ENCODE peak calls at places on chromosomes 6 and 20, in nine cellular contexts. One of them, this sample, is unnamed.

GRCh38 chr20:50848341-50848808 is 53.5 kb downstream of the BCAS4 start:
- DNase-seq in uterus: peak
- DNase-seq in testis: peak
- DNase-seq in heart left ventricle: peak
- DNase-seq in right lobe of liver: no peak
- DNase-seq in lower leg skin: peak
- DNase-seq in ovary: peak
- DNase-seq in K562: no peak
- DNase-seq in prostate gland: peak
- DNase-seq in this sample: no peak

GRCh38 chr6:74075323-74075722 is 379.3 kb downstream of the CD109 start:
- DNase-seq in uterus: peak
- DNase-seq in testis: no peak
- DNase-seq in heart left ventricle: peak
- DNase-seq in right lobe of liver: no peak
- DNase-seq in lower leg skin: peak
- DNase-seq in ovary: no peak
- DNase-seq in K562: no peak
- DNase-seq in prostate gland: no peak
- DNase-seq in this sample: no peak

GRCh38 chr6:46011241-46012085 is 4.2 kb downstream of the CLIC5 start:
- DNase-seq in uterus: no peak
- DNase-seq in testis: no peak
- DNase-seq in heart left ventricle: peak
- DNase-seq in right lobe of liver: no peak
- DNase-seq in lower leg skin: no peak
- DNase-seq in ovary: no peak
- DNase-seq in K562: no peak
- DNase-seq in prostate gland: no peak
- DNase-seq in this sample: no peak

GRCh38 chr6:112100561-112100960 is 13.2 kb downstream of the FAM229B start:
- DNase-seq in uterus: no peak
- DNase-seq in testis: no peak
- DNase-seq in heart left ventricle: no peak
- DNase-seq in right lobe of liver: no peak
- DNase-seq in lower leg skin: no peak
- DNase-seq in ovary: no peak
- DNase-seq in K562: no peak
- DNase-seq in prostate gland: no peak
- DNase-seq in this sample: no peak

GRCh38 chr20:15860850-15861249 is 712.4 kb downstream of the KIF16B start:
- DNase-seq in uterus: no peak
- DNase-seq in testis: no peak
- DNase-seq in heart left ventricle: no peak
- DNase-seq in right lobe of liver: no peak
- DNase-seq in lower leg skin: no peak
- DNase-seq in ovary: no peak
- DNase-seq in K562: no peak
- DNase-seq in prostate gland: no peak
- DNase-seq in this sample: no peak

GRCh38 chr20:37228656-37229055 is 33.0 kb downstream of the GHRH start:
- DNase-seq in uterus: no peak
- DNase-seq in testis: no peak
- DNase-seq in heart left ventricle: peak
- DNase-seq in right lobe of liver: no peak
- DNase-seq in lower leg skin: no peak
- DNase-seq in ovary: no peak
- DNase-seq in K562: no peak
- DNase-seq in prostate gland: no peak
- DNase-seq in this sample: no peak

GRCh38 chr20:35972445-35972844 is 4.1 kb downstream of the CNBD2 start:
- DNase-seq in uterus: no peak
- DNase-seq in testis: no peak
- DNase-seq in heart left ventricle: no peak
- DNase-seq in right lobe of liver: no peak
- DNase-seq in lower leg skin: no peak
- DNase-seq in ovary: no peak
- DNase-seq in K562: no peak
- DNase-seq in prostate gland: peak
- DNase-seq in this sample: no peak

GRCh38 chr6:38187688-38188590 is 368.4 kb downstream of the ZFAND3 start:
- DNase-seq in uterus: no peak
- DNase-seq in testis: no peak
- DNase-seq in heart left ventricle: no peak
- DNase-seq in right lobe of liver: no peak
- DNase-seq in lower leg skin: no peak
- DNase-seq in ovary: no peak
- DNase-seq in K562: no peak
- DNase-seq in prostate gland: no peak
- DNase-seq in this sample: no peak

GRCh38 chr6:142763205-142763604 is 181.8 kb downstream of the HIVEP2 start:
- DNase-seq in uterus: no peak
- DNase-seq in testis: no peak
- DNase-seq in heart left ventricle: no peak
- DNase-seq in right lobe of liver: no peak
- DNase-seq in lower leg skin: no peak
- DNase-seq in ovary: no peak
- DNase-seq in K562: no peak
- DNase-seq in prostate gland: no peak
- DNase-seq in this sample: no peak

GRCh38 chr6:106462923-106463557 is 102.5 kb downstream of the CRYBG1 start:
- DNase-seq in uterus: no peak
- DNase-seq in testis: no peak
- DNase-seq in heart left ventricle: no peak
- DNase-seq in right lobe of liver: no peak
- DNase-seq in lower leg skin: no peak
- DNase-seq in ovary: no peak
- DNase-seq in K562: no peak
- DNase-seq in prostate gland: no peak
- DNase-seq in this sample: no peak

DNA sequence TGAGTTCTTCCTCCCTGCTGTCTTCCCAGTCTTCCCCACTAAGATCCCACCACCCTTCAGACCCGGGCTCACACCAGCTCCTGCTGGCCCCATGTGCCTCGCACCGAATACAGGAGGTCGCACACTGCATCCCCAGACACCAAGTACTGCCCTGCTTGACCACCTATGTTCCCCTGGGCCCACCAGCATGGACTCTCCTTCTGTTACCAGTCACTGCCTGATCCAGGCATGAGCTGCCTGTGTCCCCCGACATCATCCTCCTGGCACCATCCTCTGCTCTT is 285.3 kb upstream of the TAB2 start:
- DNase-seq in uterus: no peak
- DNase-seq in testis: no peak
- DNase-seq in heart left ventricle: no peak
- DNase-seq in right lobe of liver: no peak
- DNase-seq in lower leg skin: no peak
- DNase-seq in ovary: no peak
- DNase-seq in K562: no peak
- DNase-seq in prostate gland: no peak
- DNase-seq in this sample: no peak
- TF ChIP-seq POLR2A in uterus: no peak
- TF ChIP-seq POLR2A in testis: no peak
- TF ChIP-seq POLR2A in heart left ventricle: no peak
- TF ChIP-seq POLR2A in right lobe of liver: no peak
- TF ChIP-seq POLR2A in lower leg skin: no peak
- TF ChIP-seq POLR2A in ovary: no peak
- TF ChIP-seq POLR2A in K562: no peak
- TF ChIP-seq POLR2A in prostate gland: no peak
- TF ChIP-seq POLR2A in this sample: no peak

DNA sequence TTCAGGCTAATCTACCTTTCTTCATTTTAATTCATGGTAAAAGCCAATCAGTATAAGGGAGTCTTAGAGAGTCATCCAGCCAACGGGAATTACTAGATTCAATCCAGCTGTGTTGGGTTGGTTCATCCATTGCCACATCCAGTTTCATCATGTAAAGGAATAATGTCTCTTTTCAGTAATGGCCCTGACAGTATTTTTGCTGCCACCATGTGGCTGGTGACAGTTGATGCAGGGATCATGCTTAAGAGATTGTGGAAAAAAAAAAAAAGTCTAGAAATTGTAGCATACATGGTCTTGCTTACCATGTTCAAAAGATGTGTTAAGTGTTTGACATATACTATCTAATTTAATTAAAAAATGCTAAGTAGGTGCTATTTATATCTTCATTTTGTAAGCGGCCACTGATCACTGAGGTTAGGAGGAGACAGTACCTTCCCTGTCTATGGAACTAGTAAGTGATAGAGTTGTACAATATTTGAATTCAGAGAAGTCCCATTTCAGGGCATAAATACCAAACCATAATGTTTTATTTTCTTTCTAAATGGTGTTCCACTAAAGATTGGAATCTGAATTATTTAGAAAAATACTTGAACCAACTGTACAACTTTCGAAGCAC is 135.9 kb downstream of the KHDRBS2 start:
- DNase-seq in uterus: no peak
- DNase-seq in testis: peak
- DNase-seq in heart left ventricle: no peak
- DNase-seq in right lobe of liver: no peak
- DNase-seq in lower leg skin: no peak
- DNase-seq in ovary: no peak
- DNase-seq in K562: peak
- DNase-seq in prostate gland: no peak
- DNase-seq in this sample: peak
- TF ChIP-seq CTCF in uterus: no peak
- TF ChIP-seq CTCF in testis: peak
- TF ChIP-seq CTCF in heart left ventricle: peak
- TF ChIP-seq CTCF in right lobe of liver: peak
- TF ChIP-seq CTCF in lower leg skin: no peak
- TF ChIP-seq CTCF in ovary: no peak
- TF ChIP-seq CTCF in K562: peak
- TF ChIP-seq CTCF in prostate gland: no peak
- TF ChIP-seq CTCF in this sample: peak

DNA sequence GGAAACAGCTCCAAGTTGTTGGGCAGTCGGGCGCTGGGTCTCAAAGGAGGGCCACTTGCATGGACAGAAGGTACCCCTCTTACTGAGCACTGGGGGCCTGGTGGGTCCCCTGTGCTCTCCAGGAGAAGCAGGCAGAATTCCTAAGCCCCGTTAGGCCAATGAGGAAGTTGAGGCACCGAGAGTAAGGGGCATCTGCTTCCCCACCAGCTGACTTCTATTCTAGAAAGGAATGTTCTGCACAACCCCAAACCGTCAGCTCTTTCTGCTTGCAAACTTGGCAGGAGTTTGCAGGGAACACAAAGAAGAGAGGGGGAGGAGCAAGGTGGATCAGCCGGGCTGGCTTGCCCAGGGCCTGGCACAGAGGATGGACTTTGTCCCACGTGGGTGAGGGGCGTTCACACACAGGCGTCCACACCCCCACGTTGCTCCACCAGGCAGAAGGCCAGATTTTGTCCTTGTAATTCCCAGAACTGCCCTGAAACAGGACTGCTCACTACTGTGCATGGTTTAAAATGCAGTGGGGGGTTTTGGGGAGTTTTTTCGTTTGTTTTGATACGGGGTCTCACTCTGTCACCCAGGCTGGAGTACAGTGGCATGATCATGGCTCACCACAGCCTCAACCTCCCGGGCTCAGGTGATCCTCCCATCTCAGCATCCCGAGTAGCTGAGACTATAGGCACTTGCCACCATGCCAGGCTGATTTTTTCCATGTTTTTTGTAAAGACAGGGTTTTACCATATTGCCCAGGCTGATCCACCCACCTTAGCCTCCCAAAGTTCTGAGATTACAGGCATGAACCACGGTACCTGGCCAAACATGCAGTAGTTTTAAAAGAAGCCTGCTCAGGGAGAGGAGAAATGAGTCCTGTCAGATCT is 93.3 kb downstream of the SNX5 start:
- DNase-seq in uterus: peak
- DNase-seq in testis: peak
- DNase-seq in heart left ventricle: peak
- DNase-seq in right lobe of liver: peak
- DNase-seq in lower leg skin: peak
- DNase-seq in ovary: peak
- DNase-seq in K562: no peak
- DNase-seq in prostate gland: peak
- DNase-seq in this sample: no peak
- TF ChIP-seq POLR2A in uterus: no peak
- TF ChIP-seq POLR2A in testis: no peak
- TF ChIP-seq POLR2A in heart left ventricle: no peak
- TF ChIP-seq POLR2A in right lobe of liver: peak
- TF ChIP-seq POLR2A in lower leg skin: no peak
- TF ChIP-seq POLR2A in ovary: no peak
- TF ChIP-seq POLR2A in K562: no peak
- TF ChIP-seq POLR2A in prostate gland: peak
- TF ChIP-seq POLR2A in this sample: no peak

GRCh38 chr6:157143171-157143884 is 180.0 kb downstream of the TMEM242 start:
- DNase-seq in uterus: no peak
- DNase-seq in testis: no peak
- DNase-seq in heart left ventricle: peak
- DNase-seq in right lobe of liver: no peak
- DNase-seq in lower leg skin: no peak
- DNase-seq in ovary: no peak
- DNase-seq in K562: no peak
- DNase-seq in prostate gland: no peak
- DNase-seq in this sample: no peak

GRCh38 chr6:157137501-157137900 is 185.8 kb downstream of the TMEM242 start:
- DNase-seq in uterus: no peak
- DNase-seq in testis: no peak
- DNase-seq in heart left ventricle: no peak
- DNase-seq in right lobe of liver: no peak
- DNase-seq in lower leg skin: no peak
- DNase-seq in ovary: no peak
- DNase-seq in K562: no peak
- DNase-seq in prostate gland: no peak
- DNase-seq in this sample: no peak

GRCh38 chr6:157134402-157135074 is 188.8 kb downstream of the TMEM242 start:
- DNase-seq in uterus: no peak
- DNase-seq in testis: no peak
- DNase-seq in heart left ventricle: peak
- DNase-seq in right lobe of liver: no peak
- DNase-seq in lower leg skin: no peak
- DNase-seq in ovary: no peak
- DNase-seq in K562: no peak
- DNase-seq in prostate gland: no peak
- DNase-seq in this sample: no peak

GRCh38 chr6:157135691-157136090 is 187.6 kb downstream of the TMEM242 start:
- DNase-seq in uterus: no peak
- DNase-seq in testis: no peak
- DNase-seq in heart left ventricle: no peak
- DNase-seq in right lobe of liver: no peak
- DNase-seq in lower leg skin: no peak
- DNase-seq in ovary: no peak
- DNase-seq in K562: no peak
- DNase-seq in prostate gland: no peak
- DNase-seq in this sample: no peak

DNA sequence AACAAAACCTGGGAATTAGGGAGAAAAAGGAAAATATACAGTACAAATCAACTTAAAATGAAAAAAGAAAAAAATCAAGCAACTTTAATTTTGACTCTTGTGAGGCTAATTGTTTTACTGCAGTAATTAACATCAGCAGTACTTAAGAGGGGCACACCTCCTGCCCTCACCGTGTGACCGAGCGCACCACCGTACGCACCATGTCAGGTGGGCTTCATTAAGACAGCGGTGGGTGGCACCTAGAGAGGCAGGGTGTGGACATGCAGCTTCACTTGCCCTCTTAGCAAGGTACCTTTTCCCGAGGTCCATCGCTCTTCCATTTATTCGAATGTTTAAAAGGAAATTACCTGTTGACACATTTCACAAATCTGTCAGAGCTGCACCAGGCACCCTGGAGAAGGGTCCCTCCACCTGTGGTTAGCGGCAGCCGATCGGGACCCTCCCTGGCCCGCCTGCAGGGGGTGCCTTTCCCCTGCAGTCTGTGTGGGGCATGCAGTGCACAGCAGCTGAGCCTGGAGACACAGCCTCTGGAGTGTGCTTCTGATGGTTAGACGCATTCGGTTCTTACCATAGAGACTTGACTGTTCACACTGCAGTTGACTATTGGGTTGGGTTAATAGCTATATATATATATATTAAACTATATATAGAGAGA is 184.1 kb downstream of the TMEM242 start:
- DNase-seq in uterus: no peak
- DNase-seq in testis: no peak
- DNase-seq in heart left ventricle: no peak
- DNase-seq in right lobe of liver: no peak
- DNase-seq in lower leg skin: no peak
- DNase-seq in ovary: no peak
- DNase-seq in K562: peak
- DNase-seq in prostate gland: no peak
- DNase-seq in this sample: peak
- TF ChIP-seq CTCF in uterus: no peak
- TF ChIP-seq CTCF in testis: no peak
- TF ChIP-seq CTCF in heart left ventricle: peak
- TF ChIP-seq CTCF in right lobe of liver: no peak
- TF ChIP-seq CTCF in lower leg skin: no peak
- TF ChIP-seq CTCF in ovary: no peak
- TF ChIP-seq CTCF in K562: peak
- TF ChIP-seq CTCF in prostate gland: no peak
- TF ChIP-seq CTCF in this sample: peak

This sample was measured in NB4.